ENCODE peak calls at places on chromosomes 7 and 10, in ten cellular contexts. I is cardiac muscle cell, X is brain microvascular endothelial cell, L is AG09309, V is kidney epithelial cell, D is heart left ventricle, E is tibial artery, S is pancreas, A is IMR-90, W is right lobe of liver. T is an unnamed sample.

GRCh38 chr7:157003445-157004049 is 6.9 kb downstream of the MNX1 start:
- DNase-seq in I (no peak), X (no peak), L (no peak), V (no peak), D (no peak), E (peak; percentile 61), S (no peak), A (no peak), W (no peak), T (no peak)

GRCh38 chr7:68125173-68125572 is 1128.5 kb downstream of the TYW1 start:
- DNase-seq in I (no peak), X (no peak), L (no peak), V (no peak), D (no peak), E (no peak), S (no peak), A (no peak), W (no peak), T (no peak)

GRCh38 chr10:87744606-87745005 is 73.4 kb downstream of the ATAD1 start:
- DNase-seq in I (no peak), X (no peak), L (no peak), V (no peak), D (no peak), E (no peak), S (no peak), A (no peak), W (no peak), T (no peak)

GRCh38 chr7:108030536-108030935 is 27.6 kb upstream of the LAMB1 start:
- DNase-seq in I (no peak), X (peak; percentile 50), L (no peak), V (no peak), D (no peak), E (no peak), S (no peak), A (peak; percentile 62), W (no peak), T (no peak)

GRCh38 chr10:52004342-52004949 is 305.1 kb upstream of the CSTF2T start:
- DNase-seq in I (peak; percentile 42), X (peak; percentile 27), L (peak; percentile 11), V (no peak), D (no peak), E (no peak), S (no peak), A (peak; percentile 67), W (no peak), T (peak; percentile 3)

GRCh38 chr7:56291-56913 is 136.0 kb upstream of the FAM20C start:
- DNase-seq in I (no peak), X (no peak), L (no peak), V (no peak), D (no peak), E (peak; percentile 51), S (no peak), A (no peak), W (peak; percentile 31), T (no peak)

GRCh38 chr7:100366411-100367250 is 6.7 kb upstream of the PILRA start:
- DNase-seq in I (no peak), X (no peak), L (no peak), V (no peak), D (peak; percentile 26), E (no peak), S (no peak), A (no peak), W (peak; percentile 44), T (no peak)

GRCh38 chr10:90859321-90859751 is 1.5 kb upstream of the HTR7 start:
- DNase-seq in I (no peak), X (peak; percentile 53), L (no peak), V (no peak), D (no peak), E (no peak), S (no peak), A (peak; percentile 79), W (no peak), T (no peak)

GRCh38 chr7:129434846-129435318 is 650 bp downstream of the STRIP2 start:
- DNase-seq in I (peak; percentile 54), X (peak; percentile 2), L (no peak), V (no peak), D (no peak), E (no peak), S (peak; percentile 25), A (peak; percentile 14), W (peak; percentile 60), T (no peak)

GRCh38 chr7:20219446-20220292 is 2.5 kb upstream of the MACC1 start:
- DNase-seq in I (no peak), X (peak; percentile 98), L (peak; percentile 53), V (peak; percentile 97), D (peak; percentile 76), E (peak; percentile 79), S (peak; percentile 86), A (peak; percentile 99), W (peak; percentile 66), T (peak; percentile 72)

GRCh38 chr7:148058092-148058491 is 532.5 kb upstream of the C7orf33 start:
- DNase-seq in I (no peak), X (no peak), L (no peak), V (no peak), D (no peak), E (no peak), S (no peak), A (no peak), W (no peak), T (no peak)

GRCh38 chr7:37480026-37480425 is 31.4 kb upstream of the ELMO1 start:
- DNase-seq in I (no peak), X (no peak), L (no peak), V (no peak), D (no peak), E (no peak), S (no peak), A (no peak), W (no peak), T (no peak)

GRCh38 chr10:2938869-2939268 is 128.5 kb upstream of the PFKP start:
- DNase-seq in I (no peak), X (no peak), L (peak; percentile 5), V (no peak), D (no peak), E (no peak), S (no peak), A (peak; percentile 21), W (no peak), T (no peak)

GRCh38 chr7:155773531-155773930 is 38.7 kb downstream of the SHH start:
- DNase-seq in I (no peak), X (no peak), L (no peak), V (no peak), D (no peak), E (no peak), S (no peak), A (no peak), W (no peak), T (no peak)

GRCh38 chr7:148815612-148816011 is 68.5 kb downstream of the EZH2 start:
- DNase-seq in I (no peak), X (no peak), L (no peak), V (no peak), D (no peak), E (no peak), S (no peak), A (no peak), W (no peak), T (no peak)

GRCh38 chr10:75102830-75103673 is 8.4 kb upstream of the SAMD8 start:
- DNase-seq in I (no peak), X (no peak), L (no peak), V (no peak), D (no peak), E (peak; percentile 35), S (no peak), A (no peak), W (no peak), T (no peak)
- TF ChIP-seq CTCF in I (no peak), X (no peak), L (no peak), V (no peak), D (no peak), E (no peak), S (no peak), A (no peak), W (no peak), T (no peak)

GRCh38 chr7:70621954-70622596 is 509.9 kb upstream of the GALNT17 start:
- DNase-seq in I (no peak), X (no peak), L (no peak), V (no peak), D (no peak), E (no peak), S (no peak), A (no peak), W (no peak), T (no peak)
- H3K4me3 ChIP-seq in I (no peak overlapping the region), X (no peak overlapping the region), L (no peak overlapping the region), V (no peak overlapping the region), D (no peak overlapping the region), E (no peak overlapping the region), S (no peak overlapping the region), A (no peak overlapping the region), W (no peak overlapping the region), T (no peak overlapping the region)

GRCh38 chr7:41940760-41941343 is 238.0 kb upstream of the INHBA start:
- DNase-seq in I (peak; percentile 84), X (peak; percentile 69), L (no peak), V (no peak), D (peak; percentile 57), E (peak; percentile 77), S (peak; percentile 52), A (peak; percentile 79), W (peak; percentile 60), T (no peak)

GRCh38 chr7:41933427-41933826 is 230.5 kb upstream of the INHBA start:
- DNase-seq in I (no peak), X (no peak), L (no peak), V (no peak), D (no peak), E (no peak), S (no peak), A (no peak), W (no peak), T (no peak)

GRCh38 chr7:41943098-41943577 is 240.2 kb upstream of the INHBA start:
- DNase-seq in I (peak; percentile 87), X (peak; percentile 74), L (no peak), V (peak; percentile 32), D (peak; percentile 73), E (peak; percentile 88), S (peak; percentile 81), A (peak; percentile 79), W (peak; percentile 90), T (peak; percentile 49)

GRCh38 chr7:41942468-41943097 is 239.7 kb upstream of the INHBA start:
- DNase-seq in I (no peak), X (peak; percentile 62), L (no peak), V (no peak), D (no peak), E (no peak), S (no peak), A (peak; percentile 90), W (peak; percentile 89), T (peak; percentile 57)

GRCh38 chr7:41938371-41938770 is 235.5 kb upstream of the INHBA start:
- DNase-seq in I (no peak), X (no peak), L (no peak), V (no peak), D (no peak), E (no peak), S (no peak), A (no peak), W (no peak), T (no peak)
- TF ChIP-seq CTCF in I (no peak), X (no peak), L (no peak), V (no peak), D (no peak), E (no peak), S (no peak), A (no peak), W (no peak), T (no peak)

GRCh38 chr10:118373786-118374185 is 31.7 kb upstream of the FAM204A start:
- DNase-seq in I (no peak), X (peak; percentile 78), L (peak; percentile 42), V (peak; percentile 61), D (no peak), E (no peak), S (no peak), A (peak; percentile 69), W (no peak), T (peak; percentile 64)
- H3K4me3 ChIP-seq in I (no peak overlapping the region), X (no peak overlapping the region), L (no peak overlapping the region), V (no peak overlapping the region), D (no peak overlapping the region), E (no peak overlapping the region), S (no peak overlapping the region), A (no peak overlapping the region), W (no peak overlapping the region), T (no peak overlapping the region)

GRCh38 chr7:45078199-45078681 is 10.5 kb downstream of the NACAD start:
- DNase-seq in I (no peak), X (no peak), L (no peak), V (no peak), D (no peak), E (peak; percentile 39), S (no peak), A (no peak), W (no peak), T (no peak)
- TF ChIP-seq CTCF in I (no peak), X (no peak), L (no peak), V (no peak), D (no peak), E (no peak), S (no peak), A (no peak), W (no peak), T (peak; percentile 2)

T was measured in epithelial cell of proximal tubule.